ENCODE peak calls at places on chromosomes 6 and 20, in five cellular contexts. A is T-helper 9 cell; W is stimulated activated naive B cell treated with anti-CD40 and anti-IgM and Interleukin-4, amounts not matched to agents 10 μg/mL and 1 μg/mL and 100 μg/mL, for 72 hours; J is mesendoderm; V is EH. I is an unnamed sample.

GRCh38 chr6:52571099-52571755 is 5.6 kb downstream of the TRAM2 start:
- DNase-seq in A (no peak), W (no peak), J (peak; percentile 84), V (peak; percentile 55), I (no peak)

GRCh38 chr6:142784344-142784743 is 160.6 kb downstream of the HIVEP2 start:
- DNase-seq in A (no peak), W (peak; percentile 68), J (no peak), V (no peak), I (peak; percentile 63)

GRCh38 chr6:156827382-156827781 is 50.2 kb downstream of the ARID1B start:
- DNase-seq in A (no peak), W (no peak), J (no peak), V (peak; percentile 60), I (no peak)

GRCh38 chr20:44911264-44911921 is 1.5 kb downstream of the PABPC1L start:
- DNase-seq in A (peak; percentile 13), W (peak; percentile 19), J (peak; percentile 94), V (peak; percentile 65), I (peak; percentile 76)

GRCh38 chr6:168372871-168373270 is 53.3 kb upstream of the DACT2 start:
- DNase-seq in A (no peak), W (no peak), J (peak; percentile 12), V (no peak), I (no peak)

GRCh38 chr6:108260126-108260808 is 573 bp downstream of the SNX3 start:
- DNase-seq in A (no peak), W (peak; percentile 26), J (peak; percentile 76), V (peak; percentile 57), I (peak; percentile 68)

GRCh38 chr6:105482227-105482839 is 79.5 kb upstream of the PREP start:
- DNase-seq in A (no peak), W (no peak), J (no peak), V (peak; percentile 65), I (no peak)

GRCh38 chr6:45535933-45536332 is 158.2 kb upstream of the SUPT3H start:
- DNase-seq in A (no peak), W (no peak), J (no peak), V (no peak), I (no peak)

GRCh38 chr6:122845916-122846632 is 57.0 kb downstream of the SMPDL3A start:
- DNase-seq in A (no peak), W (no peak), J (no peak), V (peak; percentile 39), I (no peak)

GRCh38 chr20:24382775-24383174 is 86.7 kb upstream of the SYNDIG1 start:
- DNase-seq in A (no peak), W (no peak), J (no peak), V (no peak), I (no peak)

GRCh38 chr6:160461641-160462040 is 113.5 kb downstream of the SLC22A3 start:
- DNase-seq in A (no peak), W (no peak), J (no peak), V (peak; percentile 21), I (no peak)

GRCh38 chr6:166461821-166462460 is 79.2 kb upstream of the MPC1 start:
- DNase-seq in A (no peak), W (no peak), J (no peak), V (no peak), I (no peak)

GRCh38 chr6:132466952-132467351 is 46.0 kb downstream of the STX7 start:
- DNase-seq in A (no peak), W (no peak), J (no peak), V (peak; percentile 72), I (no peak)

GRCh38 chr20:18254615-18255014 is 33.7 kb upstream of the ZNF133 start:
- DNase-seq in A (no peak), W (no peak), J (no peak), V (no peak), I (no peak)

GRCh38 chr20:48349673-48350072 is 478.1 kb downstream of the PREX1 start:
- DNase-seq in A (no peak), W (no peak), J (no peak), V (no peak), I (no peak)

I was measured in GM13977.